ENCODE peak calls at places on chromosome 6, in nine cellular contexts. Z, S, I, W, X, N, R, P and G are unnamed samples.

GRCh38 chr6:105994522-105995402 is 91.4 kb upstream of the PRDM1 start:
- DNase-seq in Z (peak), S (peak), I (peak), W (no peak), X (peak), N (peak), R (peak), P (peak), G (no peak)

GRCh38 chr6:22764521-22764920 is 195.2 kb downstream of the HDGFL1 start:
- DNase-seq in Z (no peak), S (no peak), I (peak), W (no peak), X (no peak), N (peak), R (no peak), P (peak), G (no peak)

GRCh38 chr6:126344181-126344580 is 4.3 kb downstream of the CENPW start:
- DNase-seq in Z (no peak), S (no peak), I (no peak), W (no peak), X (no peak), N (no peak), R (no peak), P (no peak), G (no peak)

GRCh38 chr6:32941412-32941784 is 570 bp upstream of the HLA-DMB start:
- DNase-seq in Z (no peak), S (peak), I (no peak), W (peak), X (no peak), N (no peak), R (no peak), P (no peak), G (peak)

GRCh38 chr6:2725999-2726567 is 24.6 kb downstream of the MYLK4 start:
- DNase-seq in Z (no peak), S (no peak), I (peak), W (no peak), X (no peak), N (no peak), R (no peak), P (peak), G (peak)

GRCh38 chr6:30885481-30885998 is 1.2 kb downstream of the DDR1 start:
- DNase-seq in Z (peak), S (peak), I (no peak), W (peak), X (peak), N (peak), R (no peak), P (no peak), G (peak)

GRCh38 chr6:45454008-45454911 is 76.5 kb upstream of the SUPT3H start:
- DNase-seq in Z (no peak), S (no peak), I (no peak), W (no peak), X (no peak), N (peak), R (peak), P (no peak), G (no peak)

GRCh38 chr6:40928302-40928701 is 110.7 kb downstream of the UNC5CL start:
- DNase-seq in Z (no peak), S (no peak), I (no peak), W (no peak), X (no peak), N (peak), R (no peak), P (no peak), G (no peak)

GRCh38 chr6:113690255-113690956 is 166.7 kb upstream of the MARCKS start:
- DNase-seq in Z (no peak), S (peak), I (peak), W (peak), X (peak), N (peak), R (peak), P (peak), G (peak)

GRCh38 chr6:38164671-38165108 is 345.2 kb downstream of the ZFAND3 start:
- DNase-seq in Z (no peak), S (no peak), I (no peak), W (no peak), X (no peak), N (no peak), R (no peak), P (no peak), G (no peak)

GRCh38 chr6:168557512-168557911 is 116.5 kb downstream of the SMOC2 start:
- DNase-seq in Z (no peak), S (no peak), I (no peak), W (no peak), X (no peak), N (no peak), R (no peak), P (no peak), G (no peak)